ENCODE peak calls at places on chromosomes 2 and 18, in four cellular contexts. One of them, this sample, is unnamed.

GRCh38 chr2:47198985-47199451 is 43.9 kb upstream of the STPG4 start:
- DNase-seq in GM12878: no peak
- DNase-seq in K562: peak; percentile 62
- DNase-seq in GM12891: no peak
- DNase-seq in this sample: no peak

GRCh38 chr2:219287569-219288265 is 8.6 kb downstream of the DNAJB2 start:
- DNase-seq in K562: peak; percentile 41
- DNase-seq in GM12878: no peak
- DNase-seq in GM12891: no peak
- DNase-seq in this sample: no peak

GRCh38 chr2:98900721-98901120 is 35.3 kb downstream of the CRACDL start:
- DNase-seq in GM12878: no peak
- DNase-seq in K562: no peak
- DNase-seq in GM12891: no peak
- DNase-seq in this sample: no peak

GRCh38 chr2:135590594-135591290 is 59.5 kb downstream of the R3HDM1 start:
- DNase-seq in GM12891: no peak
- DNase-seq in GM12878: no peak
- DNase-seq in K562: no peak
- DNase-seq in this sample: no peak

GRCh38 chr2:201191132-201191875 is 8.4 kb downstream of the CASP10 start:
- DNase-seq in K562: no peak
- DNase-seq in GM12891: no peak
- DNase-seq in GM12878: peak; percentile 32
- DNase-seq in this sample: peak; percentile 56

GRCh38 chr2:44649426-44649825 is 287.7 kb downstream of the CAMKMT start:
- DNase-seq in GM12891: no peak
- DNase-seq in K562: no peak
- DNase-seq in GM12878: no peak
- DNase-seq in this sample: no peak

GRCh38 chr18:11119550-11119949 is 29.8 kb downstream of the PIEZO2 start:
- DNase-seq in GM12878: no peak
- DNase-seq in K562: no peak
- DNase-seq in GM12891: no peak
- DNase-seq in this sample: no peak

GRCh38 chr2:188916831-188917230 is 57.3 kb upstream of the COL3A1 start:
- DNase-seq in K562: no peak
- DNase-seq in GM12878: no peak
- DNase-seq in GM12891: no peak
- DNase-seq in this sample: no peak

GRCh38 chr2:16044946-16045456 is 104.7 kb downstream of the MYCN start:
- DNase-seq in GM12878: no peak
- DNase-seq in GM12891: no peak
- DNase-seq in K562: no peak
- DNase-seq in this sample: no peak

GRCh38 chr2:52220393-52220792 is 1188.5 kb upstream of the NRXN1 start:
- DNase-seq in K562: no peak
- DNase-seq in GM12878: no peak
- DNase-seq in GM12891: no peak
- DNase-seq in this sample: no peak
- TF ChIP-seq SPI1 in K562: no peak
- TF ChIP-seq SPI1 in GM12878: no peak
- TF ChIP-seq SPI1 in GM12891: no peak
- TF ChIP-seq SPI1 in this sample: no peak

GRCh38 chr2:6723865-6724571 is 141.7 kb downstream of the CMPK2 start:
- DNase-seq in K562: no peak
- DNase-seq in GM12891: no peak
- DNase-seq in GM12878: no peak
- DNase-seq in this sample: no peak
- TF ChIP-seq SPI1 in K562: no peak
- TF ChIP-seq SPI1 in GM12891: no peak
- TF ChIP-seq SPI1 in GM12878: no peak
- TF ChIP-seq SPI1 in this sample: no peak

GRCh38 chr2:42099431-42100173 is 51.8 kb downstream of the PKDCC start:
- DNase-seq in GM12878: no peak
- DNase-seq in GM12891: no peak
- DNase-seq in K562: no peak
- DNase-seq in this sample: no peak

GRCh38 chr2:42101641-42102605 is 54.1 kb downstream of the PKDCC start:
- DNase-seq in GM12878: peak; percentile 82
- DNase-seq in K562: no peak
- DNase-seq in GM12891: peak; percentile 67
- DNase-seq in this sample: peak; percentile 32

GRCh38 chr2:42098571-42099430 is 51.0 kb downstream of the PKDCC start:
- DNase-seq in GM12891: no peak
- DNase-seq in GM12878: no peak
- DNase-seq in K562: no peak
- DNase-seq in this sample: peak; percentile 54

GRCh38 chr2:42102606-42103450 is 55.0 kb downstream of the PKDCC start:
- DNase-seq in GM12878: no peak
- DNase-seq in K562: no peak
- DNase-seq in GM12891: no peak
- DNase-seq in this sample: no peak

GRCh38 chr2:42100696-42101585 is 53.1 kb downstream of the PKDCC start:
- DNase-seq in GM12891: no peak
- DNase-seq in GM12878: no peak
- DNase-seq in K562: no peak
- DNase-seq in this sample: no peak
- TF ChIP-seq SPI1 in GM12891: no peak
- TF ChIP-seq SPI1 in GM12878: no peak
- TF ChIP-seq SPI1 in K562: no peak
- TF ChIP-seq SPI1 in this sample: no peak

GRCh38 chr18:59893971-59894370 is 5.8 kb upstream of the PMAIP1 start:
- DNase-seq in K562: no peak
- DNase-seq in GM12878: no peak
- DNase-seq in GM12891: no peak
- DNase-seq in this sample: no peak

GRCh38 chr18:59898093-59898492 is 1.7 kb upstream of the PMAIP1 start:
- DNase-seq in GM12891: no peak
- DNase-seq in K562: no peak
- DNase-seq in GM12878: no peak
- DNase-seq in this sample: no peak

GRCh38 chr18:59897321-59897954 is 2.4 kb upstream of the PMAIP1 start:
- DNase-seq in GM12891: no peak
- DNase-seq in K562: no peak
- DNase-seq in GM12878: no peak
- DNase-seq in this sample: no peak

GRCh38 chr18:59892123-59892522 is 7.7 kb upstream of the PMAIP1 start:
- DNase-seq in K562: no peak
- DNase-seq in GM12878: no peak
- DNase-seq in GM12891: no peak
- DNase-seq in this sample: no peak
- TF ChIP-seq SPI1 in K562: no peak
- TF ChIP-seq SPI1 in GM12878: no peak
- TF ChIP-seq SPI1 in GM12891: no peak
- TF ChIP-seq SPI1 in this sample: no peak

GRCh38 chr2:140502951-140503630 is 1627.7 kb downstream of the LRP1B start:
- DNase-seq in GM12878: no peak
- DNase-seq in GM12891: no peak
- DNase-seq in K562: no peak
- DNase-seq in this sample: no peak
- TF ChIP-seq SPI1 in GM12878: no peak
- TF ChIP-seq SPI1 in GM12891: no peak
- TF ChIP-seq SPI1 in K562: no peak
- TF ChIP-seq SPI1 in this sample: no peak

GRCh38 chr2:121626777-121627524 is 22.3 kb downstream of the CLASP1 start:
- DNase-seq in GM12891: no peak
- DNase-seq in K562: no peak
- DNase-seq in GM12878: no peak
- DNase-seq in this sample: no peak
- TF ChIP-seq SPI1 in GM12891: no peak
- TF ChIP-seq SPI1 in K562: no peak
- TF ChIP-seq SPI1 in GM12878: no peak
- TF ChIP-seq SPI1 in this sample: no peak

GRCh38 chr18:78757014-78757413 is 222.6 kb upstream of the SALL3 start:
- DNase-seq in GM12891: no peak
- DNase-seq in GM12878: no peak
- DNase-seq in K562: no peak
- DNase-seq in this sample: no peak
- TF ChIP-seq SPI1 in GM12891: no peak
- TF ChIP-seq SPI1 in GM12878: no peak
- TF ChIP-seq SPI1 in K562: no peak
- TF ChIP-seq SPI1 in this sample: no peak

GRCh38 chr2:6417050-6417449 is 448.7 kb downstream of the CMPK2 start:
- DNase-seq in K562: no peak
- DNase-seq in GM12891: no peak
- DNase-seq in GM12878: no peak
- DNase-seq in this sample: no peak

GRCh38 chr2:6410265-6410664 is 455.4 kb downstream of the CMPK2 start:
- DNase-seq in GM12891: no peak
- DNase-seq in K562: no peak
- DNase-seq in GM12878: no peak
- DNase-seq in this sample: no peak

GRCh38 chr2:6418316-6418715 is 447.4 kb downstream of the CMPK2 start:
- DNase-seq in K562: no peak
- DNase-seq in GM12891: no peak
- DNase-seq in GM12878: no peak
- DNase-seq in this sample: no peak

GRCh38 chr2:6408057-6408456 is 457.6 kb downstream of the CMPK2 start:
- DNase-seq in K562: no peak
- DNase-seq in GM12891: no peak
- DNase-seq in GM12878: no peak
- DNase-seq in this sample: no peak

GRCh38 chr2:6412533-6413085 is 453.1 kb downstream of the CMPK2 start:
- DNase-seq in K562: no peak
- DNase-seq in GM12891: no peak
- DNase-seq in GM12878: no peak
- DNase-seq in this sample: no peak
- TF ChIP-seq SPI1 in K562: no peak
- TF ChIP-seq SPI1 in GM12891: no peak
- TF ChIP-seq SPI1 in GM12878: no peak
- TF ChIP-seq SPI1 in this sample: no peak

GRCh38 chr2:144201126-144201525 is 318.8 kb downstream of the ZEB2 start:
- DNase-seq in K562: no peak
- DNase-seq in GM12891: no peak
- DNase-seq in GM12878: no peak
- DNase-seq in this sample: no peak

GRCh38 chr2:144194331-144195071 is 325.4 kb downstream of the ZEB2 start:
- DNase-seq in K562: no peak
- DNase-seq in GM12878: no peak
- DNase-seq in GM12891: no peak
- DNase-seq in this sample: no peak

GRCh38 chr2:144201868-144202468 is 318.0 kb downstream of the ZEB2 start:
- DNase-seq in GM12891: no peak
- DNase-seq in K562: no peak
- DNase-seq in GM12878: no peak
- DNase-seq in this sample: no peak

GRCh38 chr2:144198116-144198515 is 321.8 kb downstream of the ZEB2 start:
- DNase-seq in GM12891: no peak
- DNase-seq in K562: no peak
- DNase-seq in GM12878: no peak
- DNase-seq in this sample: peak; percentile 72
- TF ChIP-seq SPI1 in GM12891: no peak
- TF ChIP-seq SPI1 in K562: peak; percentile 20
- TF ChIP-seq SPI1 in GM12878: no peak
- TF ChIP-seq SPI1 in this sample: peak; percentile 79